ENCODE peak calls at places on chromosomes 6 and 20, in four cellular contexts. One of them, this sample, is unnamed.

GRCh38 chr6:113347420-113347819 is 509.7 kb upstream of the MARCKS start:
- DNase-seq in neural progenitor cell: no peak
- DNase-seq in MM.1S: no peak
- DNase-seq in PC-3: peak
- DNase-seq in this sample: no peak

GRCh38 chr6:45590225-45590624 is 212.5 kb upstream of the SUPT3H start:
- DNase-seq in neural progenitor cell: no peak
- DNase-seq in MM.1S: no peak
- DNase-seq in PC-3: peak
- DNase-seq in this sample: no peak

GRCh38 chr6:41422156-41422555 is 86.7 kb downstream of the NCR2 start:
- DNase-seq in neural progenitor cell: no peak
- DNase-seq in MM.1S: no peak
- DNase-seq in PC-3: no peak
- DNase-seq in this sample: no peak

GRCh38 chr6:111939902-111940301 is 66.7 kb upstream of the FYN start:
- DNase-seq in neural progenitor cell: no peak
- DNase-seq in MM.1S: no peak
- DNase-seq in PC-3: no peak
- DNase-seq in this sample: no peak

GRCh38 chr6:706161-706560 is 13.2 kb upstream of the EXOC2 start:
- DNase-seq in neural progenitor cell: no peak
- DNase-seq in MM.1S: no peak
- DNase-seq in PC-3: peak
- DNase-seq in this sample: no peak

GRCh38 chr6:11912420-11912819 is 99.7 kb upstream of the HIVEP1 start:
- DNase-seq in neural progenitor cell: no peak
- DNase-seq in MM.1S: no peak
- DNase-seq in PC-3: peak
- DNase-seq in this sample: no peak

GRCh38 chr6:37205997-37206340 is 36.0 kb downstream of the PIM1 start:
- DNase-seq in neural progenitor cell: no peak
- DNase-seq in MM.1S: no peak
- DNase-seq in PC-3: no peak
- DNase-seq in this sample: no peak

GRCh38 chr6:158418501-158418900 is 106.2 kb downstream of the TULP4 start:
- DNase-seq in neural progenitor cell: no peak
- DNase-seq in MM.1S: no peak
- DNase-seq in PC-3: no peak
- DNase-seq in this sample: no peak

GRCh38 chr20:45010399-45010828 is 44.1 kb downstream of the STK4 start:
- DNase-seq in neural progenitor cell: no peak
- DNase-seq in MM.1S: no peak
- DNase-seq in PC-3: peak
- DNase-seq in this sample: no peak

GRCh38 chr20:208937-209566 is 18.0 kb upstream of the DEFB129 start:
- DNase-seq in neural progenitor cell: peak
- DNase-seq in MM.1S: peak
- DNase-seq in PC-3: peak
- DNase-seq in this sample: peak

GRCh38 chr6:116019428-116019827 is 41.3 kb downstream of the FRK start:
- DNase-seq in neural progenitor cell: no peak
- DNase-seq in MM.1S: no peak
- DNase-seq in PC-3: no peak
- DNase-seq in this sample: no peak

GRCh38 chr20:22572023-22572422 is 12.3 kb downstream of the FOXA2 start:
- DNase-seq in neural progenitor cell: no peak
- DNase-seq in MM.1S: no peak
- DNase-seq in PC-3: no peak
- DNase-seq in this sample: no peak

GRCh38 chr6:97626586-97627441 is 343.8 kb upstream of the MMS22L start:
- DNase-seq in neural progenitor cell: peak
- DNase-seq in MM.1S: no peak
- DNase-seq in PC-3: no peak
- DNase-seq in this sample: no peak

GRCh38 chr6:10381830-10382208 is 33.1 kb downstream of the TFAP2A start:
- DNase-seq in neural progenitor cell: peak
- DNase-seq in MM.1S: no peak
- DNase-seq in PC-3: no peak
- DNase-seq in this sample: no peak
- H3K9ac ChIP-seq in neural progenitor cell: no peak
- H3K9ac ChIP-seq in MM.1S: no peak
- H3K9ac ChIP-seq in PC-3: no peak
- H3K9ac ChIP-seq in this sample: no peak

DNA sequence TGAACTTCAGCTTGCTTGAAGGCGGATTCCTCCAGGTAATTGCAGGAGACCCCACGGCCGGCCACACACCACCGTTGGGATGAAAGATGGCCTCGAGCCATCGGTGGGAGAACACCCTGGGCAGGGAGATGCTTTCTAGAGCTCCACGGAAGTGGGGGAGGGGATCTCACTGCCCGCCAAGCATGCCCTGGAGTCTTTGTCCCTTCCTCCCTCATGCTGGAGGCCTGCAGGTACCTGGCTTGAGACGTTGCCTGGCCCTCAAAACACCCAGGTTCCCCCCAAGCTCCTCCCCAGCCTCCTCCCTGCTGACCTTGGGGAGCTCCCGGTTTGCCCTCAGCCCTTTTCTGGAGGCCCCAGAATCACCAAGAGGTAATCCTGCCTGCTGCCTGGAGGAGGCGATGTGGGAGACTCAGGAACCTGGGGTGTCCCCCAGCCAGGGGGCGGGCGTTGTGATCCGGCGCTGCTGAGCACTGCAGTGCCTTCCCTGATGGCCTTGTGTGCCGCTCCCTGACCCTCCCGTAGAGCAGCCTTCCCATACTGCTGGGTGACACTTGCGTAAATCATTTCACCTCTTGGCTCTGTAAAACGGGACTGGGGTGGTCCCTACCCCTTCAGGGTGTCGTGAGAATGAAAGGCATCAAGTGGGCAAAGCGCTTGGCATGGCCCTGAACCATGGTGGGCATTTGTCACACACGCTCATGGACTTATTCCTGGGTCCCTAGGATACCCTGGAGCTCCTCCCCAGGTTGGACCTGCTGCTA is 91.4 kb downstream of the CEBPB start:
- DNase-seq in neural progenitor cell: peak
- DNase-seq in MM.1S: peak
- DNase-seq in PC-3: no peak
- DNase-seq in this sample: no peak
- TF ChIP-seq CTCF in neural progenitor cell: peak
- TF ChIP-seq CTCF in MM.1S: no peak
- TF ChIP-seq CTCF in PC-3: no peak
- TF ChIP-seq CTCF in this sample: no peak

GRCh38 chr20:39967806-39968205 is 721.2 kb downstream of the MAFB start:
- DNase-seq in neural progenitor cell: no peak
- DNase-seq in MM.1S: no peak
- DNase-seq in PC-3: no peak
- DNase-seq in this sample: no peak

DNA sequence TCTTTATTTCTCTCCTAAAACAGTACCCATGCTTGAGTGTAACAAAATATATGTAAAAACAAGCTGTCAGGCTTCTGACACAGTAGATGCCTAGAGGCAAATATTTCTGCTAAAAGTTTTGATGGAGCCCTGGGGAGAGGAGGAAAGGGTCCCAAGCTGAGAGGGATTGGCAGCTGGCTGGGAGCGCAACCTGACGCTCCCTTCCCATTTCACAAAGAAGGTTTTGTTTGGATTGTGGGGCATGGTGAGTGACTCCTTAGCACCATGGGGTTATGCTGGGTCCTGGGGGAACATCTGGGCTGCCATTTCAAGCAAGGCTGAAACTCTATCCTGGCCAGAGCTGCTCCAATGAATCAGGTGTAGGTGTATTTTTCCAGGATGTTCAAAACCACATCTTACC is 720.5 kb downstream of the MAFB start:
- DNase-seq in neural progenitor cell: no peak
- DNase-seq in MM.1S: no peak
- DNase-seq in PC-3: no peak
- DNase-seq in this sample: no peak
- TF ChIP-seq EZH2phosphoT487 in neural progenitor cell: no peak
- TF ChIP-seq EZH2phosphoT487 in MM.1S: no peak
- TF ChIP-seq EZH2phosphoT487 in PC-3: no peak
- TF ChIP-seq EZH2phosphoT487 in this sample: no peak

GRCh38 chr6:7139835-7140470 is 32.2 kb downstream of the RREB1 start:
- DNase-seq in neural progenitor cell: no peak
- DNase-seq in MM.1S: no peak
- DNase-seq in PC-3: no peak
- DNase-seq in this sample: no peak
- H3K9ac ChIP-seq in neural progenitor cell: no peak
- H3K9ac ChIP-seq in MM.1S: no peak
- H3K9ac ChIP-seq in PC-3: peak
- H3K9ac ChIP-seq in this sample: peak

DNA sequence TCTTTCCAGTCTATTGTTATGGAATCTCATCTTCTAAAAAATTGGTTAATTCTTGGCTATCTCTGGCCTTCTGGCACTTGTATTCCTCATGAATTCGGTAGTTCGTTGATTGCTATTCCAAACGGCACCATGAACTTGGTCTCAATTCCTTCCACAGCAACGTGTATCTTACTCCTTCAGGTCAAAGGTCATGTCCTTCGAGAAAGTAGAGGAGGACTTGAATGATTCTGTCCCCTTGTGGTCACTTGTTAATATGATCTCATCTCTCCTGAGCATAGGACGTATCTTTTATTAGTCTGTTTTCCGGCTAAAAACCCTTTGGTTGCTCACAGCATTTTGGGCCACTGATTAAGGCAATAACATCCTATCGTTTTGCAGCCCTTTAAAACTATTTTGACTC is 9.4 kb downstream of the TLDC2 start:
- DNase-seq in neural progenitor cell: peak
- DNase-seq in MM.1S: no peak
- DNase-seq in PC-3: peak
- DNase-seq in this sample: no peak
- TF ChIP-seq CTCF in neural progenitor cell: peak
- TF ChIP-seq CTCF in MM.1S: no peak
- TF ChIP-seq CTCF in PC-3: peak
- TF ChIP-seq CTCF in this sample: peak

GRCh38 chr20:50172347-50173013 is 18.1 kb upstream of the CEBPB start:
- DNase-seq in neural progenitor cell: peak
- DNase-seq in MM.1S: no peak
- DNase-seq in PC-3: no peak
- DNase-seq in this sample: no peak
- TF ChIP-seq EZH2phosphoT487 in neural progenitor cell: no peak
- TF ChIP-seq EZH2phosphoT487 in MM.1S: no peak
- TF ChIP-seq EZH2phosphoT487 in PC-3: no peak
- TF ChIP-seq EZH2phosphoT487 in this sample: no peak

This sample was measured in HCT116.